ENCODE peak calls at places on chromosome 17, in seven cellular contexts. Y, U, X, I, J, Q and N are unnamed samples.

GRCh38 chr17:16945513-16946201 is 26.3 kb downstream of the TNFRSF13B start:
- DNase-seq in X (no peak), I (peak; percentile 66), Y (peak; percentile 28), J (no peak), U (no peak), Q (no peak), N (peak; percentile 24)

GRCh38 chr17:41024702-41025101 is 2.3 kb downstream of the KRTAP1-5 start:
- DNase-seq in X (peak; percentile 63), Q (no peak), U (no peak), J (peak; percentile 52), I (no peak), Y (no peak), N (no peak)

GRCh38 chr17:9878791-9879525 is 26.1 kb downstream of the RCVRN start:
- DNase-seq in X (peak; percentile 64), Q (no peak), Y (no peak), U (no peak), I (no peak), J (no peak), N (no peak)

GRCh38 chr17:73261617-73261951 is at the start of gene CPSF4L:
- DNase-seq in Y (no peak), Q (no peak), X (no peak), U (no peak), J (no peak), I (peak; percentile 49), N (peak; percentile 17)

GRCh38 chr17:61519754-61520440 is 67.7 kb downstream of the TBX4 start:
- DNase-seq in X (no peak), Y (no peak), J (no peak), I (no peak), U (no peak), Q (no peak), N (no peak)

GRCh38 chr17:1779571-1780074 is 17.8 kb downstream of the SERPINF1 start:
- DNase-seq in J (peak; percentile 96), U (peak; percentile 88), X (peak; percentile 95), Y (no peak), I (no peak), Q (peak; percentile 87), N (peak; percentile 84)

GRCh38 chr17:78724544-78724943 is 57.5 kb downstream of the CYTH1 start:
- DNase-seq in X (no peak), U (no peak), J (no peak), Q (no peak), I (no peak), Y (no peak), N (peak; percentile 78)

GRCh38 chr17:39972271-39972670 is 8.3 kb upstream of the PSMD3 start:
- DNase-seq in Q (no peak), I (no peak), Y (no peak), U (no peak), J (no peak), X (peak; percentile 11), N (no peak)

GRCh38 chr17:57869599-57870282 is 19.9 kb upstream of the MRPS23 start:
- DNase-seq in Y (no peak), X (peak; percentile 92), I (no peak), J (peak; percentile 78), U (peak; percentile 77), Q (no peak), N (no peak)

GRCh38 chr17:82228278-82228841 is 482 bp upstream of the SLC16A3 start:
- DNase-seq in J (peak; percentile 26), U (no peak), Y (no peak), I (peak; percentile 97), X (no peak), Q (no peak), N (peak; percentile 74)

GRCh38 chr17:73952136-73952497 is 251.4 kb upstream of the RPL38 start:
- DNase-seq in U (no peak), I (no peak), Y (no peak), J (no peak), X (no peak), Q (no peak), N (no peak)

GRCh38 chr17:56290486-56291118 is 137.3 kb downstream of the ANKFN1 start:
- DNase-seq in X (no peak), U (no peak), Y (no peak), Q (no peak), I (no peak), J (no peak), N (no peak)

GRCh38 chr17:61644800-61645774 is 54.1 kb upstream of the NACA2 start:
- DNase-seq in X (no peak), U (no peak), Y (no peak), J (no peak), I (no peak), Q (no peak), N (no peak)

GRCh38 chr17:45147581-45148182 is 593 bp upstream of the HEXIM1 start:
- DNase-seq in J (peak; percentile 96), I (peak; percentile 95), Q (peak; percentile 79), X (peak; percentile 97), Y (peak; percentile 89), U (peak; percentile 93), N (peak; percentile 84)

GRCh38 chr17:80080081-80080480 is 21.3 kb upstream of the GAA start:
- DNase-seq in I (no peak), Y (no peak), U (no peak), X (peak; percentile 27), J (peak; percentile 53), Q (no peak), N (no peak)

GRCh38 chr17:44971776-44972483 is 3.8 kb upstream of the C1QL1 start:
- DNase-seq in J (peak; percentile 53), I (no peak), U (no peak), Q (no peak), X (peak; percentile 37), Y (no peak), N (no peak)

GRCh38 chr17:47678196-47678595 is 15.8 kb upstream of the TBKBP1 start:
- DNase-seq in I (no peak), Y (no peak), Q (no peak), J (no peak), U (no peak), X (no peak), N (no peak)

GRCh38 chr17:2057130-2057713 is 2.3 kb downstream of the HIC1 start:
- DNase-seq in X (no peak), J (peak; percentile 50), Q (no peak), U (no peak), I (no peak), Y (peak; percentile 46), N (peak; percentile 27)

GRCh38 chr17:36869441-36869840 is 67.8 kb upstream of the LHX1 start:
- DNase-seq in Q (no peak), J (no peak), U (no peak), X (no peak), Y (no peak), I (peak; percentile 30), N (no peak)

GRCh38 chr17:27382025-27382424 is 74.2 kb upstream of the KSR1 start:
- DNase-seq in X (no peak), I (no peak), Y (no peak), U (no peak), J (no peak), Q (no peak), N (no peak)

GRCh38 chr17:27386206-27387075 is 69.8 kb upstream of the KSR1 start:
- DNase-seq in J (no peak), U (no peak), X (no peak), Y (no peak), Q (no peak), I (no peak), N (no peak)

GRCh38 chr17:27385626-27386025 is 70.6 kb upstream of the KSR1 start:
- DNase-seq in U (no peak), Y (no peak), I (no peak), J (no peak), X (no peak), Q (no peak), N (no peak)

GRCh38 chr17:27384721-27385120 is 71.5 kb upstream of the KSR1 start:
- DNase-seq in Y (no peak), J (no peak), I (no peak), X (peak; percentile 26), U (no peak), Q (no peak), N (no peak)

DNA sequence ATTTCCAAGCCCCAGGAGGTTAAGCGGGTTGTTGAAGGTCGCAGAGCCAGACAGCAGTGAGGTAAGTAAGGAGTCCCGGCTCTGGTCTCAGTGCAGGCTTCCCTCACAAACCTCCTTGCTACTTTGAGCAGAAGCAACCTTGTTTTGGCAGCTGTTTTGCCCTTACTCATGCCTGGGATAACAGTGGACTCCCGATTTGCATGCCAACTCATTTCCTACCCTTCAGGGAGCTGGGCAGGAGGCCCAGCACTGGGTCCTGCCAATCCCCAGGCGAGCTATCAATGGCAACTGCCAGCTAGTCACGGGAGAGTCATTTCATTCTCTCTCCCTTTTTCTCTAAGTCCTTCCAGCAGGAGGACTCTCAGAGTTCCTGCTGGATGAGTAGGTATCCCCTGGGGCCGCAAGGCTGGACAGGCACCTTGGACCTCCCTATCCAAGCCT is 72.0 kb upstream of the KSR1 start:
- DNase-seq in Y (no peak), I (no peak), U (peak; percentile 90), J (peak; percentile 98), Q (no peak), X (peak; percentile 97), N (peak; percentile 73)
- TF ChIP-seq CTCF in Y (no peak), I (no peak), U (peak; percentile 26), J (peak; percentile 17), Q (no peak), X (no peak), N (no peak)

GRCh38 chr17:42027961-42028790 is 8.3 kb downstream of the NKIRAS2 start:
- DNase-seq in I (no peak), J (peak; percentile 36), Q (no peak), U (no peak), X (no peak), Y (peak; percentile 46), N (no peak)

GRCh38 chr17:42027540-42027889 is 7.6 kb downstream of the NKIRAS2 start:
- DNase-seq in Y (no peak), J (no peak), X (no peak), U (no peak), I (peak; percentile 52), Q (no peak), N (no peak)

GRCh38 chr17:42023524-42024349 is 3.8 kb downstream of the NKIRAS2 start:
- DNase-seq in Q (peak; percentile 67), U (no peak), Y (no peak), I (peak; percentile 82), X (no peak), J (no peak), N (peak; percentile 30)

GRCh38 chr17:42026821-42027539 is 7.1 kb downstream of the NKIRAS2 start:
- DNase-seq in J (no peak), Q (no peak), X (no peak), Y (no peak), I (peak; percentile 64), U (no peak), N (no peak)

GRCh38 chr17:42025191-42025579 is 5.3 kb downstream of the NKIRAS2 start:
- DNase-seq in J (no peak), X (no peak), Y (no peak), I (peak; percentile 70), U (no peak), Q (no peak), N (no peak)
- TF ChIP-seq CTCF in J (no peak), X (no peak), Y (no peak), I (no peak), U (no peak), Q (no peak), N (no peak)

DNA sequence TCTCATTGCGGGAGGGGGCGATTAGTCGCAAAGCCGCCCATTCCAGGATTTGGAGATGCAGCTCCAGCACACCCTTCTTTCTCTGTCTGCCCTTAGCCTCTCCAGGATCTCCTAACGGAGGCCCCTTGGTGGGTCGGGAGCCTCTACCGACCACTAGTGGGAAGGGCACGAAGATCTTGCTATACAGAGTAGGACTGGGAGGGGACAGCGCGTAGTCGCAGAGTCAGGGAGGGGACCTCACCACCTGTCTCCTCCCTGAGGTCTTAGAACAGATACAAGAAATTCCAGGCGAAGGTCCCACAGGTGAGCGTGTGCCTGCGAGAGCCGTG is 569 bp upstream of the SMTNL2 start:
- DNase-seq in J (no peak), X (no peak), Q (no peak), I (peak; percentile 62), U (no peak), Y (peak; percentile 83), N (peak; percentile 79)
- TF ChIP-seq CTCF in J (peak; percentile 28), X (peak; percentile 19), Q (no peak), I (no peak), U (peak; percentile 15), Y (peak; percentile 49), N (peak; percentile 49)

GRCh38 chr17:75561927-75562603 is 25.5 kb upstream of the MYO15B start:
- DNase-seq in Y (no peak), Q (no peak), X (peak; percentile 76), I (no peak), J (no peak), U (peak; percentile 24), N (no peak)
- TF ChIP-seq CTCF in Y (no peak), Q (no peak), X (no peak), I (no peak), J (no peak), U (no peak), N (no peak)